ENCODE peak calls at places on chromosomes 7 and 10, in five cellular contexts. M is astrocyte, U is ovary, N is transverse colon, Y is spleen. K is an unnamed sample.
A peak's percentile ranks its signal among the peaks of the same experiment; 100 is the strongest.

GRCh38 chr10:50613726-50614443 is 9.9 kb downstream of the SGMS1 start:
- DNase-seq in M (no peak), Y (no peak), U (no peak), N (no peak), K (no peak)

GRCh38 chr10:7092603-7093002 is 318.2 kb downstream of the SFMBT2 start:
- DNase-seq in N (no peak), Y (no peak), M (no peak), U (no peak), K (no peak)

GRCh38 chr7:149459540-149460433 is 1.1 kb downstream of the ZNF777 start:
- DNase-seq in Y (no peak), U (no peak), M (no peak), N (no peak), K (peak; percentile 28)

GRCh38 chr7:953547-954327 is 743 bp downstream of the ADAP1 start:
- DNase-seq in Y (peak; percentile 92), M (peak; percentile 29), U (no peak), N (peak; percentile 83), K (no peak)

GRCh38 chr10:103273026-103273425 is 3.9 kb upstream of the INA start:
- DNase-seq in M (peak; percentile 97), U (no peak), N (no peak), Y (no peak), K (peak; percentile 98)

GRCh38 chr10:28060031-28060607 is 61.2 kb upstream of the ODAD2 start:
- DNase-seq in M (no peak), Y (no peak), N (no peak), U (no peak), K (no peak)

GRCh38 chr7:77327067-77327931 is 88.8 kb downstream of the GSAP start:
- DNase-seq in Y (no peak), N (peak; percentile 23), U (no peak), M (peak; percentile 34), K (peak; percentile 8)

GRCh38 chr7:139340037-139340807 is 915 bp upstream of the FMC1 start:
- DNase-seq in N (peak; percentile 99), Y (peak; percentile 99), U (peak; percentile 97), M (peak; percentile 98), K (peak; percentile 95)

GRCh38 chr10:44827431-44828006 is 83.6 kb upstream of the TMEM72 start:
- DNase-seq in Y (no peak), M (peak; percentile 23), N (no peak), U (no peak), K (no peak)

GRCh38 chr10:96560970-96561887 is 25.6 kb downstream of the TM9SF3 start:
- DNase-seq in M (no peak), N (no peak), Y (no peak), U (no peak), K (no peak)

GRCh38 chr10:3828404-3829192 is 43.6 kb upstream of the KLF6 start:
- DNase-seq in U (peak; percentile 49), M (peak; percentile 73), N (no peak), Y (no peak), K (peak; percentile 44)
- H3K4me3 ChIP-seq in U (peak overlapping the region; percentile 44), M (peak overlapping the region; percentile 36), N (peak overlapping the region; percentile 15), Y (peak overlapping the region; percentile 1), K (peak overlapping the region; percentile 37)

DNA sequence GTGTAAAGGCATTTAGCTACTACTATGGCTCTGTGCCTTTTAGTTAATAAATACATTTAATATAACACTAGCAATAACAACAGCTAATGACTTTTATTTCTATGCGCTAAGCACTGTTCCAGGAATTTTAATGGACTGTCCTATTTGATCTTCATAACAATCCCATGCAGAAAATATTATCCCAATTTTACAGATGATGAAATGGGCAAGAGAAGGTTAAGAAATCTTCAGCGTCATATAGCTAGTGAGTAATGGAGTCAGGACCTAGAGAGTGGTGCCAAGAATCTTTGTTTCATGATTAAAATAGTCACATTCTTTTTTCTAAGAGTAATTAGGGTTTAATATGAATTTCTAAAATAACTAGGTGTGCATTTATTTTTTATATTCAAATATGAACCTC is 32.4 kb downstream of the ACTA2 start:
- DNase-seq in U (no peak), Y (no peak), M (no peak), N (no peak), K (no peak)
- H3K36me3 ChIP-seq in U (no peaks in the 10 kb centered on the region), Y (no peaks in the 10 kb centered on the region), M (no peaks in the 10 kb centered on the region), N (peaks cover 1% of the 10 kb centered on the region), K (peaks cover 49% of the 10 kb centered on the region)

GRCh38 chr7:100825215-100825671 is 2.1 kb downstream of the EPHB4 start:
- DNase-seq in M (no peak), Y (peak; percentile 83), U (peak; percentile 51), N (no peak), K (no peak)
- H3K4me3 ChIP-seq in M (peak overlapping the region; percentile 80), Y (peak overlapping the region; percentile 45), U (peak overlapping the region; percentile 84), N (peak overlapping the region; percentile 85), K (peak overlapping the region; percentile 67)

GRCh38 chr10:11297136-11297535 is 279.5 kb downstream of the CELF2 start:
- DNase-seq in M (no peak), Y (no peak), U (no peak), N (no peak), K (no peak)
- H3K36me3 ChIP-seq in M (no peaks in the 10 kb centered on the region), Y (peaks cover 57% of the 10 kb centered on the region), U (no peaks in the 10 kb centered on the region), N (no peaks in the 10 kb centered on the region), K (no peaks in the 10 kb centered on the region)

K was measured in MG63.